ENCODE peak calls at places on chromosomes 11 and 22, in seven cellular contexts. S is esophagus muscularis mucosa, H is brain microvascular endothelial cell, J is Caco-2, Q is tibial nerve, Z is fibroblast of lung, I is lower lobe of right lung. K is an unnamed sample.

GRCh38 chr11:133968300-133968699 is 11.5 kb upstream of the IGSF9B start:
- DNase-seq in H (no peak), Q (no peak), J (no peak), Z (no peak), I (no peak), S (no peak), K (no peak)

GRCh38 chr11:48107188-48107704 is 109.4 kb upstream of the OR4B1 start:
- DNase-seq in Q (no peak), H (no peak), J (no peak), Z (no peak), S (peak; percentile 85), I (no peak), K (peak; percentile 48)

GRCh38 chr11:28318861-28319260 is 210.7 kb downstream of the METTL15 start:
- DNase-seq in J (no peak), I (no peak), S (no peak), H (no peak), Q (no peak), Z (no peak), K (peak; percentile 18)

GRCh38 chr22:27193636-27194035 is 536.2 kb downstream of the MIAT start:
- DNase-seq in I (no peak), S (no peak), Q (no peak), Z (no peak), J (no peak), H (no peak), K (no peak)

GRCh38 chr22:50739894-50740293 is 1.9 kb downstream of the ACR start:
- DNase-seq in Q (no peak), I (peak; percentile 28), Z (no peak), J (no peak), H (no peak), S (no peak), K (no peak)

GRCh38 chr22:36395922-36396321 is 8.2 kb upstream of the MYH9 start:
- DNase-seq in H (peak; percentile 73), S (no peak), J (no peak), Q (no peak), I (no peak), Z (no peak), K (peak; percentile 83)

GRCh38 chr11:41579546-41579945 is 120.1 kb upstream of the LRRC4C start:
- DNase-seq in J (no peak), I (no peak), Z (no peak), S (no peak), H (no peak), Q (no peak), K (no peak)

GRCh38 chr22:41603873-41604332 is 14.3 kb upstream of the PMM1 start:
- DNase-seq in I (no peak), S (no peak), Q (no peak), Z (no peak), H (no peak), J (no peak), K (no peak)

GRCh38 chr22:30290318-30290678 is 993 bp upstream of the CASTOR1 start:
- DNase-seq in S (no peak), J (no peak), Z (no peak), I (no peak), H (no peak), Q (no peak), K (no peak)

GRCh38 chr22:35349368-35349703 is 31.6 kb upstream of the HMOX1 start:
- DNase-seq in I (no peak), S (no peak), Q (no peak), H (no peak), J (no peak), Z (no peak), K (no peak)

GRCh38 chr11:65796726-65797601 is 10.1 kb downstream of the OVOL1 start:
- DNase-seq in Z (no peak), I (no peak), S (no peak), Q (no peak), J (no peak), H (no peak), K (no peak)

GRCh38 chr11:110134120-110134519 is 40.9 kb downstream of the ZC3H12C start:
- DNase-seq in Z (no peak), I (no peak), S (no peak), J (no peak), H (no peak), Q (no peak), K (no peak)

GRCh38 chr11:94134651-94135512 is 6.2 kb downstream of the PANX1 start:
- DNase-seq in S (no peak), I (no peak), J (no peak), H (peak; percentile 96), Q (peak; percentile 67), Z (peak; percentile 82), K (peak; percentile 94)

GRCh38 chr11:134957540-134958335 is 545.7 kb upstream of the B3GAT1 start:
- DNase-seq in S (peak; percentile 90), Q (no peak), I (no peak), H (no peak), Z (no peak), J (no peak), K (no peak)

GRCh38 chr22:29457730-29458129 is 19.3 kb downstream of the RFPL1 start:
- DNase-seq in I (no peak), Z (peak; percentile 18), H (peak; percentile 47), J (peak; percentile 61), Q (no peak), S (no peak), K (peak; percentile 22)

GRCh38 chr22:49569286-49570031 is 258.2 kb downstream of the BRD1 start:
- DNase-seq in I (no peak), Z (no peak), J (peak; percentile 22), S (no peak), Q (no peak), H (no peak), K (no peak)

GRCh38 chr11:35909866-35910265 is 34.0 kb upstream of the LDLRAD3 start:
- DNase-seq in S (peak; percentile 7), J (no peak), H (no peak), Q (no peak), I (no peak), Z (no peak), K (no peak)

GRCh38 chr11:20066013-20066782 is 94.1 kb downstream of the DBX1 start:
- DNase-seq in H (no peak), I (no peak), Q (no peak), J (no peak), Z (no peak), S (no peak), K (no peak)

GRCh38 chr22:40216041-40216756 is 38.5 kb downstream of the TNRC6B start:
- DNase-seq in I (no peak), Z (no peak), J (no peak), H (no peak), S (no peak), Q (no peak), K (no peak)

GRCh38 chr11:112363527-112363926 is 102.9 kb upstream of the PLET1 start:
- DNase-seq in J (no peak), Z (peak; percentile 77), I (no peak), S (no peak), Q (no peak), H (no peak), K (peak; percentile 29)

GRCh38 chr22:46026907-46027218 is 49.9 kb upstream of the WNT7B start:
- DNase-seq in S (no peak), J (no peak), Q (no peak), I (no peak), H (no peak), Z (no peak), K (no peak)
- H3K4me3 ChIP-seq in S (peak overlapping the region; percentile 70), J (peak overlapping the region; percentile 36), Q (peak overlapping the region; percentile 30), I (peak overlapping the region; percentile 55), H (peak overlapping the region; percentile 33), Z (peak overlapping the region; percentile 51), K (peak overlapping the region; percentile 39)

DNA sequence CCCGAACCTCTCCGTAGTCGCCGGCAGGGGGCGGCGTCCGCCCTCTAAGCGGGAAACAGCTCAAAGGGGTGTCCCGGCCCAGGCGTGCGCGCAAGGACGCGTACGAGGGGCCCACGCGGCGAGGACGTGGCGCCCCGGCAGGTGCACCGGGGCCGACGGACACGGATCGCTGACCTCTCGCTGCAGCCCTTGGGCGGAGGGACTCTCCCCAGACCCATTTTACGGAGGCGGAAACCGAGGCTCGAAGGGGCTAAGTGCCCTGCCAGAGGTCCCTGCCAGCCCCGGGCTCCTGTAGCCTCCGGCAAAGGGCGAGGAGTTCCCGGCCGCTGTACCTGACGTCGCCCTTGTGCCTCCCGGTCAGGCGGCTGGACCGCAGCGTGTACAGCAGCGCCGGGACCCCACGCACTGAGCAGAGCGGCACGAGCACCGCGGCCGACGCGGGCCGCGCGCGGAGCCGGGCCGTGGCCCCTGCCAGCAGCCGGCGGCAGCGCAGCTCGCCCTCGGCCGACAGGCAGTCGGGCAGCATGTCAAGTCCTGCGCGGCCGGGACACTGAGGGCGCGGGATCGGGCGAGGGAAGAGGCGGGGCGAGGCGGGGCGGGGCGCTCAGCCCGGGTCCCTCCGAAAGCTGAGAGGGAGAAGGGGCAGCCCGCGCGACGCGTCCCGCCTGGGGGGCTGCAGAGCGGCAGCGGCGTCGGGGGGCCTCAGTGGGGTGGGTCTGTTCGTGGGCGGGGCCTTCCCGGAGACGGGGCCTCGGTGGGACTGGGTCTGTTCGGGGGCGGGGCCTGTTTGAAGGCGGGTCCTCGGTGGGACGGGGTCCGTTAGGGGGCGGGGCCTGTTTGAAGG is at the start of gene NUDT8:
- DNase-seq in H (peak; percentile 54), I (peak; percentile 91), J (peak; percentile 87), Z (peak; percentile 75), Q (peak; percentile 68), S (no peak), K (peak; percentile 74)
- TF ChIP-seq CTCF in H (peak; percentile 84), I (peak; percentile 90), J (peak; percentile 98), Z (peak; percentile 77), Q (peak; percentile 92), S (peak; percentile 93), K (peak; percentile 82)

GRCh38 chr22:38311331-38311635 is 6.0 kb downstream of the CSNK1E start:
- DNase-seq in Q (no peak), J (no peak), S (no peak), I (no peak), Z (no peak), H (no peak), K (peak; percentile 23)

GRCh38 chr22:38313384-38313955 is 3.8 kb downstream of the CSNK1E start:
- DNase-seq in I (peak; percentile 62), Z (peak; percentile 97), S (no peak), Q (no peak), J (no peak), H (peak; percentile 84), K (peak; percentile 82)

GRCh38 chr22:38314140-38314991 is 2.9 kb downstream of the CSNK1E start:
- DNase-seq in S (no peak), J (no peak), Z (peak; percentile 57), I (no peak), H (no peak), Q (no peak), K (peak; percentile 39)

GRCh38 chr22:38310518-38311330 is 6.5 kb downstream of the CSNK1E start:
- DNase-seq in S (no peak), Q (no peak), H (no peak), J (no peak), I (no peak), Z (no peak), K (peak; percentile 14)

DNA sequence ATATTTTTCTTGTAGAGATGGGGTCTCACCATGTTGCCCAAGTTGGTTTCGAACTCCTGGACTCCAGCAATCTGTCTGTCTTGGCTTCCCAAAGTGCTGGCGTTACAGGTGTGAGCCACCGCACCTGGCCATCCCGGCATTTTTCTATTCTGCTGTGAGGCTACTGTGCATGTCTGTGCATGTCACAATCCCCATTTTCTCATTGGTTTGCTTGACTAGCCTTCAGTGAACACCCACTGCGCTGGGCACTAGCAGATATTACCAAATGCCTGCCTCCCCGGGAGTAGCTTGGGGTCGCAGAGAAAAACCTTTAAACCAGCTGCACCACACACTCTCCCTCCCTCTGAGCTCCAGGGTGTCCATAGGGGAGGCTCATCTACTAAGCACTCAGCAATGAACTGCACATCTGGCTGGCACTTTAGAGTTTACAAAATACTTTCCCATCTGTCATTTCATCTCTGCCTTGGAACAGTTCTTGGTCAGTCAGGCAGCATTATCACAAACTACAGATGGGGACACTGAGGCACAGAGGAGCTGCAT is 4.9 kb downstream of the CSNK1E start:
- DNase-seq in J (no peak), Q (no peak), Z (peak; percentile 49), I (no peak), H (no peak), S (no peak), K (no peak)
- H3K4me3 ChIP-seq in J (no peak overlapping the region), Q (no peak overlapping the region), Z (peak overlapping the region; percentile 92), I (no peak overlapping the region), H (peak overlapping the region; percentile 86), S (no peak overlapping the region), K (no peak overlapping the region)

GRCh38 chr11:116189378-116190170 is 583.2 kb downstream of the BUD13 start:
- DNase-seq in I (no peak), S (no peak), Q (no peak), J (no peak), Z (no peak), H (no peak), K (no peak)
- TF ChIP-seq CTCF in I (no peak), S (no peak), Q (no peak), J (no peak), Z (no peak), H (no peak), K (no peak)